ENCODE peak calls at places on chromosomes 13 and 19, in four cellular contexts. G is CD8-positive, alpha-beta T cell; K is tibial artery; V is DND-41. D is an unnamed sample.

GRCh38 chr13:94389544-94390351 is 89.7 kb downstream of the DCT start:
- DNase-seq in G (no peak), K (no peak), V (no peak), D (no peak)

GRCh38 chr13:39930060-39930459 is 274.6 kb downstream of the COG6 start:
- DNase-seq in G (no peak), K (no peak), V (no peak), D (no peak)

GRCh38 chr13:112634102-112634501 is 46.1 kb upstream of the TUBGCP3 start:
- DNase-seq in G (no peak), K (no peak), V (no peak), D (no peak)

GRCh38 chr13:70394149-70394548 is 285.9 kb upstream of the KLHL1 start:
- DNase-seq in G (no peak), K (no peak), V (no peak), D (no peak)

GRCh38 chr19:14059093-14059480 is 2.8 kb downstream of the PALM3 start:
- DNase-seq in G (peak), K (no peak), V (peak), D (peak)

GRCh38 chr19:16722591-16722990 is 2.9 kb downstream of the NWD1 start:
- DNase-seq in G (no peak), K (no peak), V (no peak), D (no peak)

GRCh38 chr19:38707512-38708114 is 36.7 kb downstream of the CAPN12 start:
- DNase-seq in G (no peak), K (no peak), V (no peak), D (peak)

GRCh38 chr13:51764184-51765141 is 39.5 kb downstream of the DHRS12 start:
- DNase-seq in G (peak), K (peak), V (peak), D (peak)

GRCh38 chr19:14450168-14450874 is 17.2 kb downstream of the PKN1 start:
- DNase-seq in G (no peak), K (no peak), V (peak), D (no peak)

GRCh38 chr19:33819875-33820781 is 23.5 kb downstream of the KCTD15 start:
- DNase-seq in G (peak), K (peak), V (peak), D (peak)

GRCh38 chr19:6457958-6458694 is 1.5 kb downstream of the SLC25A23 start:
- DNase-seq in G (no peak), K (no peak), V (no peak), D (no peak)

GRCh38 chr13:42393573-42394360 is 121.8 kb downstream of the AKAP11 start:
- DNase-seq in G (no peak), K (no peak), V (peak), D (no peak)

GRCh38 chr13:25654332-25654731 is 282.6 kb downstream of the ATP8A2 start:
- DNase-seq in G (no peak), K (no peak), V (no peak), D (no peak)

GRCh38 chr19:13029893-13030292 is 34.6 kb downstream of the NFIX start:
- DNase-seq in G (no peak), K (peak), V (peak), D (no peak)

GRCh38 chr13:23183292-23183691 is 2.5 kb downstream of the SGCG start:
- DNase-seq in G (no peak), K (no peak), V (no peak), D (no peak)

GRCh38 chr13:105442941-105443340 is 1092.5 kb downstream of the EFNB2 start:
- DNase-seq in G (no peak), K (no peak), V (no peak), D (no peak)

GRCh38 chr13:47420012-47420411 is 523.2 kb upstream of the HTR2A start:
- DNase-seq in G (no peak), K (no peak), V (no peak), D (no peak)

GRCh38 chr13:24877531-24877930 is 113.6 kb downstream of the RNF17 start:
- DNase-seq in G (no peak), K (no peak), V (no peak), D (no peak)

GRCh38 chr19:27773318-27774094 is 1439.4 kb downstream of the UQCRFS1 start:
- DNase-seq in G (no peak), K (no peak), V (no peak), D (no peak)

GRCh38 chr19:54518844-54519243 is 16.2 kb downstream of the LAIR2 start:
- DNase-seq in G (no peak), K (no peak), V (peak), D (no peak)

GRCh38 chr19:47661161-47661560 is 52.1 kb upstream of the EHD2 start:
- DNase-seq in G (no peak), K (peak), V (no peak), D (no peak)

GRCh38 chr13:112734696-112735547 is 45.1 kb downstream of the ATP11A start:
- DNase-seq in G (no peak), K (no peak), V (no peak), D (peak)

GRCh38 chr13:109297628-109298027 is 488.8 kb downstream of the IRS2 start:
- DNase-seq in G (no peak), K (no peak), V (no peak), D (no peak)

GRCh38 chr13:80399340-80400163 is 58.6 kb upstream of the SPRY2 start:
- DNase-seq in G (no peak), K (no peak), V (no peak), D (peak)

GRCh38 chr13:99269627-99270252 is 11.6 kb upstream of the GPR18 start:
- DNase-seq in G (no peak), K (no peak), V (no peak), D (peak)

DNA sequence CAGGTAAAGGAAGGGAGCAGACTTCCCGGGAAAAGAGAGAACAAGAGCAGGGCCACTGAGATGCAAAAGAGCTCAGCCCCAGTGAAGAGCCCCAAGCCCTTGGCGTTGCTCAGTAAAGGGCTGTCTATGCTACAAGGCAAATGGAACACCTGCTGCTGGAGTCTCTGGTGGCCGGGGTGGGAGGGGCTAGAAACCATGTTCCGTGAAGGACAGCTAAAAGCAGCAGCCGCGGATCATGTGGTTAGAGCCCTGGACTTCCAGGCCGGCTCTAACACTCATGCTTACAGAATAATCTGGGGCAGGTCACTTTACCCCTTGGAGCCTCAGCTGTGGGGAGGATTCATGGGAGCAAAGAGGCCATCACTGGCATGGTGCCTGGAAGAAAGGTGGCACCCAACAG is 17.8 kb downstream of the POU2F2 start:
- DNase-seq in G (no peak), K (no peak), V (no peak), D (peak)
- H3K4me3 ChIP-seq in G (no peak), K (no peak), V (no peak), D (no peak)

DNA sequence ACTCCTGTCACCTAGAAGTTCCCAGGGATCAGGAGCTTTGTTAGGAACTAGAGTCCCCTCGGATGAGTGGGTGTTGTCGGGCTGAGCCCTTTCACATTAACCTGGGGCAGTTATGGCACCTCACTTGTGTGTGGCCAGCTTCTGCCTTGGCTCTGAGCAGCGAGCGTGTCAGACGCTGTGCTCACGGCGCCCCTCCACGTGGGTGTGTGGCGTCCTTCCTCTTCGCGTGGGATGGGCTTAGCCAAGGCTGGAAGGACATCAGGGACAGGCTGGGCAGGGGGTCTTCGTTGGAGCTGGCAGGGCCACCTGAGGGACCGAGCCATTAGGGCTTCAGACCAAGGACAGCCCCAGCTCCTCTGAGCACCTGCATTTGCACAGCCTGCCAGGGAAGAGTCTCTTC is 23.4 kb downstream of the DOT1L start:
- DNase-seq in G (no peak), K (no peak), V (no peak), D (no peak)
- TF ChIP-seq CTCF in G (no peak), K (no peak), V (no peak), D (no peak)

DNA sequence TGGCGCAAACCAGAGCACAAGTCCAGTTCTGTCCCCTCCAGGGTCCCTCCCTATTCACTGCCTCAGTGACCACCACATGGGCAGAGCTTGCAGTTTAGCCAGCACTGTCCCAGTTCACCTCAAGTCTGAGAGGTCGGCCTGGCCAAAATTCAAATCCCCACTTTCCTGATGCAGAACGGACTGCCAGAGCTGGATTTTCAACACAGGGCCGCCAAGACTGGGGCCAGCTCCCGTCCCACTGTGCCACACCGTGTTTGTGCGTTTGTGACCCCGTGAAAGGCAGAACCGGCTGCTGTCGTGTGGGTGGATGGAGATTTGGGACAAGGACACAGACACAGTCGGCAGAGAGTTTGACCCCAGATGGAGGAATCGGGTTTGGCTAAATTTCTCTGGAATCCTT is 176.7 kb downstream of the URI1 start:
- DNase-seq in G (no peak), K (no peak), V (no peak), D (no peak)
- H3K27ac ChIP-seq in G (no peak), K (no peak), V (no peak), D (no peak)

GRCh38 chr13:48530833-48531232 is 2.0 kb downstream of the RCBTB2 start:
- DNase-seq in G (no peak), K (no peak), V (no peak), D (no peak)

GRCh38 chr13:48526269-48526668 is 6.6 kb downstream of the RCBTB2 start:
- DNase-seq in G (peak), K (no peak), V (no peak), D (no peak)

GRCh38 chr13:48531416-48532145 is 1.3 kb downstream of the RCBTB2 start:
- DNase-seq in G (peak), K (no peak), V (peak), D (no peak)

GRCh38 chr13:48527955-48528354 is 4.9 kb downstream of the RCBTB2 start:
- DNase-seq in G (no peak), K (no peak), V (no peak), D (no peak)

GRCh38 chr13:48528720-48529119 is 4.2 kb downstream of the RCBTB2 start:
- DNase-seq in G (no peak), K (no peak), V (no peak), D (no peak)
- H3K4me3 ChIP-seq in G (no peak), K (no peak), V (no peak), D (no peak)

DNA sequence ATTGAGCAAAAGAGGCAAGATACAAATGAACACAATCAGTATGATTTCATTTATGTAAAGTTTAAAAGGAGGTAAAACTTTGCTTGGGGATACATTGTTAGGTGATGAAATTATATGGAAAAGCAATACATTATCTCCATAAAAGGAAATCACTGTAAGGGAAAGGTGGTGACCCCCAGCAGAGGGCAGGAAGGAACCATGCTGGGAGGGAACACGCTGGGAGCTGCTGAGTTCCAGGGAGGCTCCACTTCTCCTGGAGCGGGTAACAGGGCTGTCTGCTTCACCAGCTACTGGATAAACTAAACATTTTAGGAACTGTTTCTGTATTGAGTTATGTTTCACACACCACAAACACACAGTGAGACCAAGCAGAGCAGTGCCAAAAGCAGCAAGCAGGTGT is 91.2 kb downstream of the KATNAL1 start:
- DNase-seq in G (no peak), K (no peak), V (no peak), D (no peak)
- TF ChIP-seq CTCF in G (no peak), K (no peak), V (no peak), D (no peak)

GRCh38 chr13:97281028-97281427 is 58.9 kb downstream of the MBNL2 start:
- DNase-seq in G (no peak), K (no peak), V (no peak), D (no peak)
- H3K27ac ChIP-seq in G (no peak), K (peak), V (no peak), D (no peak)

GRCh38 chr13:113823771-113824170 is 40.1 kb downstream of the GAS6 start:
- DNase-seq in G (no peak), K (no peak), V (no peak), D (no peak)
- H3K4me3 ChIP-seq in G (no peak), K (no peak), V (no peak), D (no peak)

GRCh38 chr13:45623516-45624090 is 8.1 kb upstream of the ERICH6B start:
- DNase-seq in G (no peak), K (no peak), V (no peak), D (no peak)
- TF ChIP-seq CTCF in G (peak), K (peak), V (peak), D (peak)

DNA sequence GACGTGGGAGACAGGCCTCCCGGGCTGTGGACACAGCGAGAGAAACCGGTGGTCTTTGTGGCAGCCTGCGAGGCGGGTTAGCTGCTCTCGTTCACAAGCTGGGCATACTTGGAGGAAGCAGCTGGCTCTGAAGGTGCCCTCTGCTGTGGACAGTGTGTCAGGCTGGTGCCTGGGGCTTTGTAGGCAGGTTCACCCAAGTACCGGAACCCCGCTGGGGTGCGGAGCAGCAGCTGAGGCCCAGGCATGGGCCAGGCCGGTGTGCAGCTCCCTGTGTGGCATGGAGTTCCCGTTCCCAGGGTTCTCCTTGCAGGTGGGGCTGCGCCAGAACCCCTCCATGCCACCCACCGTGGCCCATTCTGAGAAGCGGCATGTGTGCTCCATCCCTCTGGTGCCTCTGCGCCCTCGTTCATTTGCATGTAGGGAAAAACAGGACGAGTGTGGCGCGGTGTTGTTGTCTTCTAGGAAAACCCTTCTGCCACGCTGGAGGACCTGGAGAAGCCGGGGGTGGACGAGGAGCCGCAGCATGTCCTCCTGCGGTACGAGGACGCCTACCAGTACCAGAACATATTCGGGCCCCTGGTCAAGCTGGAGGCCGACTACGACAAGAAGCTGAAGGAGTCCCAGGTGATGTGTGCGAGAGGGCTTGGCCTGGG is 20.0 kb downstream of the UPF1 start:
- DNase-seq in G (no peak), K (no peak), V (no peak), D (no peak)
- H3K27ac ChIP-seq in G (no peak), K (no peak), V (no peak), D (no peak)

GRCh38 chr19:40805258-40805868 is 6.4 kb downstream of the EGLN2 start:
- DNase-seq in G (peak), K (no peak), V (no peak), D (no peak)

GRCh38 chr19:40804783-40805242 is 5.8 kb downstream of the EGLN2 start:
- DNase-seq in G (peak), K (no peak), V (no peak), D (no peak)

GRCh38 chr19:40808021-40808325 is 9.0 kb downstream of the EGLN2 start:
- DNase-seq in G (no peak), K (no peak), V (no peak), D (no peak)

GRCh38 chr19:40807147-40808020 is 8.4 kb downstream of the EGLN2 start:
- DNase-seq in G (no peak), K (no peak), V (no peak), D (no peak)

DNA sequence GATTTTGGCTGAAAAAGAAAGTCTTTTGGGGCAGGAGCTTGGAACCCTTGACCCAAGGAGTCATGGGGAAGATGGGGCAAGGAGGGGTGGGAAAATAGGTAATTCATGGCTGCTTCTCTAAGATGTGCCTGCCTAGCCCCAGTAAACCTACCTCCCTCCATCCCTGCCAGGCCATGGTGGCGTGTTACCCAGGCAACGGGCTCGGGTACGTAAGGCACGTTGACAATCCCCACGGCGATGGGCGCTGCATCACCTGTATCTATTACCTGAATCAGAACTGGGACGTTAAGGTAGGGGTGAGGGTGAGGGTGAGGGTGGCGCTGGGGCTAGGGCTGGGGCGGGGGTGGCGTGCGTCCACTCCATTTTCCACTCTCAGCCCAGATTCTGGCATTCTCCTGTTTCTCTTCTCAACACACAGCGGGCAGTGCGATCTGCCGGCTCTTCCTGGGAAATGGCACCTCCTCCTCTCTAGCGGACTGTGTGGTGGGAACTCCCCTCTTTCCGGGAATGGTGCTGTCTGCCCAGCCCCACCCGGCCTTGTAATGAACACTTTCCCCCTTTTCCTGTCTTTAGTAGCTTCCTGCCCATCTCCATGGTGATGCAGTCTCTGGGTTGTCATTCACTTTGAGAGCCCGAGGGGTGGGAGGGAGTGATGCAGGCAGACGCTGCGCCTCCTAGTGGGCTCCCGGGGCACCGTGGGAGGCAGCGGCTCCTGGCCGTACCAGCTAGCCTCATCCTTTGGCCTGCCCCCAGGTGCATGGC is 7.6 kb downstream of the EGLN2 start:
- DNase-seq in G (peak), K (peak), V (peak), D (peak)
- H3K4me3 ChIP-seq in G (peak), K (peak), V (no peak), D (peak)

D was measured in Peyer's patch.